ENCODE peak calls at places on chromosomes 6 and 20, in seven cellular contexts. One of them, this sample, is unnamed.

GRCh38 chr6:47268572-47269187 is 41.0 kb downstream of the TNFRSF21 start:
- DNase-seq in HCT116: no peak
- DNase-seq in SK-N-SH: no peak
- DNase-seq in HepG2: no peak
- DNase-seq in K562: no peak
- DNase-seq in H1: no peak
- DNase-seq in GM12878: no peak
- DNase-seq in this sample: no peak

GRCh38 chr6:9634776-9635175 is 780.1 kb downstream of the TFAP2A start:
- DNase-seq in HCT116: no peak
- DNase-seq in SK-N-SH: no peak
- DNase-seq in HepG2: no peak
- DNase-seq in K562: no peak
- DNase-seq in H1: no peak
- DNase-seq in GM12878: no peak
- DNase-seq in this sample: no peak

GRCh38 chr20:17941087-17941825 is 27.3 kb downstream of the SNX5 start:
- DNase-seq in HCT116: no peak
- DNase-seq in SK-N-SH: no peak
- DNase-seq in HepG2: no peak
- DNase-seq in K562: no peak
- DNase-seq in H1: no peak
- DNase-seq in GM12878: no peak
- DNase-seq in this sample: no peak

GRCh38 chr6:27940766-27941165 is 16.3 kb upstream of the OR2B6 start:
- DNase-seq in HCT116: no peak
- DNase-seq in SK-N-SH: no peak
- DNase-seq in HepG2: no peak
- DNase-seq in K562: peak
- DNase-seq in H1: no peak
- DNase-seq in GM12878: no peak
- DNase-seq in this sample: no peak

GRCh38 chr20:58640446-58640845 is 10.6 kb upstream of the STX16 start:
- DNase-seq in HCT116: no peak
- DNase-seq in SK-N-SH: no peak
- DNase-seq in HepG2: no peak
- DNase-seq in K562: peak
- DNase-seq in H1: no peak
- DNase-seq in GM12878: no peak
- DNase-seq in this sample: no peak

GRCh38 chr6:34990971-34991560 is 102.0 kb downstream of the ANKS1A start:
- DNase-seq in HCT116: no peak
- DNase-seq in SK-N-SH: no peak
- DNase-seq in HepG2: no peak
- DNase-seq in K562: no peak
- DNase-seq in H1: no peak
- DNase-seq in GM12878: no peak
- DNase-seq in this sample: no peak

GRCh38 chr6:3825331-3825831 is 23.8 kb upstream of the FAM50B start:
- DNase-seq in HCT116: no peak
- DNase-seq in SK-N-SH: no peak
- DNase-seq in HepG2: peak
- DNase-seq in K562: no peak
- DNase-seq in H1: peak
- DNase-seq in GM12878: no peak
- DNase-seq in this sample: no peak

GRCh38 chr6:112014483-112014882 is 39.4 kb upstream of the CCN6 start:
- DNase-seq in HCT116: no peak
- DNase-seq in SK-N-SH: no peak
- DNase-seq in HepG2: no peak
- DNase-seq in K562: no peak
- DNase-seq in H1: no peak
- DNase-seq in GM12878: no peak
- DNase-seq in this sample: no peak

GRCh38 chr20:434661-435419 is 26.7 kb downstream of the RBCK1 start:
- DNase-seq in HCT116: no peak
- DNase-seq in SK-N-SH: no peak
- DNase-seq in HepG2: no peak
- DNase-seq in K562: no peak
- DNase-seq in H1: no peak
- DNase-seq in GM12878: no peak
- DNase-seq in this sample: no peak

GRCh38 chr6:27890351-27891299 is 21.6 kb downstream of the OR2B2 start:
- DNase-seq in HCT116: peak
- DNase-seq in SK-N-SH: peak
- DNase-seq in HepG2: no peak
- DNase-seq in K562: peak
- DNase-seq in H1: no peak
- DNase-seq in GM12878: peak
- DNase-seq in this sample: peak

GRCh38 chr6:100078509-100078908 is 84.5 kb upstream of the MCHR2 start:
- DNase-seq in HCT116: peak
- DNase-seq in SK-N-SH: peak
- DNase-seq in HepG2: peak
- DNase-seq in K562: no peak
- DNase-seq in H1: peak
- DNase-seq in GM12878: no peak
- DNase-seq in this sample: peak

DNA sequence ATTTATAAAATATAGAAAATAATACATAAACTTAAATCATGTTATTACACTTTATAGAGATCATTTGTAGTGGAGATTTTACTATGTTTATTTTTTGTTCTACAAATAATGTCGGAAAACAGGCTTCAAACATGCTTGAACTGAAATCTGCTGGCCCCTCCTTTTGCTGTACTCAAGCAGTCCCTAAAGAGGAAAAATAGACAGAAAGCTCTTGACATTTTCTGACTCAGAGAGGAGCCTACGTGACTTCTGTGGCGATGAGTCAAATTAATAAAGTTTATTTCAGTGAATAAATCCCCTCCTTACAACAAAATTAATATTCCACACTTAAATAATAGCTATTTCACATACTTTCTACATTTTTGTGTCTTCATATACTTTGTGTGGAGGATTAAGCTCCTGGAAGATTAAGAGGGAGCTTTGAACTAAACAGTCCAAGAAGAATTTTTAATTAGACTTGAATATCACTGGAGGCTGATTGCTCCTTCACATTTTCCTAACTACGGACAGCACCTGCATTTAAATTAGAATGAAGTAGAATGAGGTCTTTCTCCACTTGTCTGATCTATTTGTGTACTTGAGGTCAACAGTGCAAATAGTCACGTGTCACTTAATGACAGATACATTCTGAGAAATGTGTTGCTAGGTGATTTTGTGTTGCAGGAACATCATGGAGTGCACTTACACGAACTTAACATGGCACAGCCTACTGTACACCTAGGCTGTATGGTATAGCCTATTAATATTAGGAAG is 1.7 kb upstream of the TREM1 start:
- DNase-seq in HCT116: no peak
- DNase-seq in SK-N-SH: no peak
- DNase-seq in HepG2: peak
- DNase-seq in K562: no peak
- DNase-seq in H1: no peak
- DNase-seq in GM12878: no peak
- DNase-seq in this sample: no peak
- TF ChIP-seq JUND in HCT116: no peak
- TF ChIP-seq JUND in SK-N-SH: no peak
- TF ChIP-seq JUND in HepG2: no peak
- TF ChIP-seq JUND in K562: no peak
- TF ChIP-seq JUND in H1: no peak
- TF ChIP-seq JUND in GM12878: no peak
- TF ChIP-seq JUND in this sample: no peak

GRCh38 chr6:127266892-127267741 is 453 bp downstream of the RNF146 start:
- DNase-seq in HCT116: peak
- DNase-seq in SK-N-SH: peak
- DNase-seq in HepG2: no peak
- DNase-seq in K562: peak
- DNase-seq in H1: peak
- DNase-seq in GM12878: no peak
- DNase-seq in this sample: peak
- TF ChIP-seq JUND in HCT116: no peak
- TF ChIP-seq JUND in SK-N-SH: no peak
- TF ChIP-seq JUND in HepG2: peak
- TF ChIP-seq JUND in K562: no peak
- TF ChIP-seq JUND in H1: no peak
- TF ChIP-seq JUND in GM12878: no peak
- TF ChIP-seq JUND in this sample: no peak

DNA sequence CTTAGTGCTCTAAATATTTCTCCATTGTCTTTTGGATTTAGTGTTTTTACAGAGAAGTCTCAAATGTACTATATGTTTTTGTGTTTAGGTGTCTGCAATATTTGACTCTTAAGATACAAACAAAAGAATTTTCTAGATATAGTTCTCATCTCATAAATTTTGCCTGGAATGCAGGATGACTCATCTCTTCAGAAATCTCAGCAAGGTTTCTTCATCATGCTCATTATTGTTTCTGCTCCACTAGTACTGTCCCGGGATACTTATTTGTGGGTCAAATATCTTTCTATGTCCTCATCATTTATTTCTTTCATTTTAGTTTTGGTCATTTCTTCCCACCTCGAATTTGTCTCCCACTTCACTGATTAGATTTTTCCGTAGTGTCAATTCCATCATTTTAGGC is 9.5 kb downstream of the AHI1 start:
- DNase-seq in HCT116: no peak
- DNase-seq in SK-N-SH: no peak
- DNase-seq in HepG2: no peak
- DNase-seq in K562: no peak
- DNase-seq in H1: no peak
- DNase-seq in GM12878: no peak
- DNase-seq in this sample: no peak
- TF ChIP-seq JUND in HCT116: no peak
- TF ChIP-seq JUND in SK-N-SH: peak
- TF ChIP-seq JUND in HepG2: no peak
- TF ChIP-seq JUND in K562: no peak
- TF ChIP-seq JUND in H1: no peak
- TF ChIP-seq JUND in GM12878: no peak
- TF ChIP-seq JUND in this sample: no peak

GRCh38 chr20:23103284-23104018 is 17.3 kb upstream of the CD93 start:
- DNase-seq in HCT116: no peak
- DNase-seq in SK-N-SH: no peak
- DNase-seq in HepG2: no peak
- DNase-seq in K562: no peak
- DNase-seq in H1: no peak
- DNase-seq in GM12878: no peak
- DNase-seq in this sample: no peak
- TF ChIP-seq JUND in HCT116: no peak
- TF ChIP-seq JUND in SK-N-SH: no peak
- TF ChIP-seq JUND in HepG2: no peak
- TF ChIP-seq JUND in K562: no peak
- TF ChIP-seq JUND in H1: no peak
- TF ChIP-seq JUND in GM12878: no peak
- TF ChIP-seq JUND in this sample: no peak

GRCh38 chr6:83474309-83474708 is 38.0 kb upstream of the PRSS35 start:
- DNase-seq in HCT116: no peak
- DNase-seq in SK-N-SH: no peak
- DNase-seq in HepG2: no peak
- DNase-seq in K562: no peak
- DNase-seq in H1: no peak
- DNase-seq in GM12878: no peak
- DNase-seq in this sample: no peak
- TF ChIP-seq JUND in HCT116: no peak
- TF ChIP-seq JUND in SK-N-SH: no peak
- TF ChIP-seq JUND in HepG2: no peak
- TF ChIP-seq JUND in K562: no peak
- TF ChIP-seq JUND in H1: no peak
- TF ChIP-seq JUND in GM12878: no peak
- TF ChIP-seq JUND in this sample: no peak

GRCh38 chr6:36566418-36566905 is 19.2 kb upstream of the STK38 start:
- DNase-seq in HCT116: no peak
- DNase-seq in SK-N-SH: no peak
- DNase-seq in HepG2: peak
- DNase-seq in K562: no peak
- DNase-seq in H1: no peak
- DNase-seq in GM12878: no peak
- DNase-seq in this sample: no peak

GRCh38 chr6:36559394-36559793 is 12.1 kb upstream of the STK38 start:
- DNase-seq in HCT116: no peak
- DNase-seq in SK-N-SH: no peak
- DNase-seq in HepG2: no peak
- DNase-seq in K562: no peak
- DNase-seq in H1: no peak
- DNase-seq in GM12878: no peak
- DNase-seq in this sample: no peak

GRCh38 chr6:36560822-36561221 is 13.5 kb upstream of the STK38 start:
- DNase-seq in HCT116: no peak
- DNase-seq in SK-N-SH: no peak
- DNase-seq in HepG2: no peak
- DNase-seq in K562: no peak
- DNase-seq in H1: no peak
- DNase-seq in GM12878: no peak
- DNase-seq in this sample: no peak

GRCh38 chr6:36563928-36564284 is 16.6 kb upstream of the STK38 start:
- DNase-seq in HCT116: no peak
- DNase-seq in SK-N-SH: no peak
- DNase-seq in HepG2: no peak
- DNase-seq in K562: no peak
- DNase-seq in H1: no peak
- DNase-seq in GM12878: no peak
- DNase-seq in this sample: no peak

GRCh38 chr6:36563237-36563927 is 16.1 kb upstream of the STK38 start:
- DNase-seq in HCT116: no peak
- DNase-seq in SK-N-SH: no peak
- DNase-seq in HepG2: no peak
- DNase-seq in K562: no peak
- DNase-seq in H1: no peak
- DNase-seq in GM12878: no peak
- DNase-seq in this sample: no peak
- TF ChIP-seq JUND in HCT116: no peak
- TF ChIP-seq JUND in SK-N-SH: no peak
- TF ChIP-seq JUND in HepG2: no peak
- TF ChIP-seq JUND in K562: no peak
- TF ChIP-seq JUND in H1: no peak
- TF ChIP-seq JUND in GM12878: no peak
- TF ChIP-seq JUND in this sample: no peak

GRCh38 chr6:41659935-41660334 is 21.7 kb downstream of the MDFI start:
- DNase-seq in HCT116: no peak
- DNase-seq in SK-N-SH: no peak
- DNase-seq in HepG2: no peak
- DNase-seq in K562: no peak
- DNase-seq in H1: no peak
- DNase-seq in GM12878: no peak
- DNase-seq in this sample: no peak
- TF ChIP-seq JUND in HCT116: no peak
- TF ChIP-seq JUND in SK-N-SH: no peak
- TF ChIP-seq JUND in HepG2: no peak
- TF ChIP-seq JUND in K562: no peak
- TF ChIP-seq JUND in H1: no peak
- TF ChIP-seq JUND in GM12878: no peak
- TF ChIP-seq JUND in this sample: no peak

This sample was measured in T47D.